ENCODE peak calls at places on chromosomes 4 and X, in six cellular contexts. O is stimulated activated CD8-positive, alpha-beta memory T cell treated with anti-CD3 and anti-CD28 coated beads, Interleukin-15, amount 100 ng/mL, for 4 hours; S is central memory CD4-positive, alpha-beta T cell; U is CD4-positive, alpha-beta T cell; B is AG04449; M is IMR-90. W is an unnamed sample.

GRCh38 chr4:174210354-174210753 is 73.1 kb downstream of the FBXO8 start:
- DNase-seq in O (no peak), S (no peak), U (no peak), B (no peak), M (no peak), W (no peak)

GRCh38 chrX:48086119-48086518 is 14.7 kb upstream of the ZNF630 start:
- DNase-seq in O (no peak), S (no peak), U (no peak), B (no peak), M (no peak), W (no peak)

GRCh38 chrX:142156567-142156966 is 48.5 kb downstream of the MAGEC2 start:
- DNase-seq in O (no peak), S (no peak), U (no peak), B (no peak), M (no peak), W (no peak)

GRCh38 chr4:124833831-124834505 is 121.4 kb upstream of the ANKRD50 start:
- DNase-seq in O (no peak), S (no peak), U (no peak), B (no peak), M (no peak), W (no peak)

GRCh38 chr4:73676881-73677323 is 56.7 kb upstream of the RASSF6 start:
- DNase-seq in O (no peak), S (no peak), U (no peak), B (no peak), M (peak; percentile 88), W (no peak)

GRCh38 chrX:80879916-80880315 is 70.2 kb upstream of the BRWD3 start:
- DNase-seq in O (no peak), S (no peak), U (no peak), B (no peak), M (peak; percentile 5), W (no peak)

GRCh38 chr4:7158991-7159390 is 33.3 kb upstream of the SORCS2 start:
- DNase-seq in O (no peak), S (no peak), U (no peak), B (no peak), M (no peak), W (no peak)

GRCh38 chr4:153589703-153590595 is 94.1 kb upstream of the TLR2 start:
- DNase-seq in O (no peak), S (no peak), U (no peak), B (no peak), M (no peak), W (no peak)

GRCh38 chrX:55201930-55202579 is 18.1 kb upstream of the PAGE5 start:
- DNase-seq in O (no peak), S (no peak), U (no peak), B (no peak), M (no peak), W (no peak)

GRCh38 chrX:2498781-2499302 is 1.9 kb downstream of the DHRSX start:
- DNase-seq in O (no peak), S (no peak), U (no peak), B (no peak), M (peak; percentile 18), W (no peak)